ENCODE peak calls at places on chromosomes 7 and 10, in four cellular contexts. One of them, this sample, is unnamed.

GRCh38 chr7:106488465-106488864 is 172.5 kb downstream of the CCDC71L start:
- DNase-seq in posterior cingulate gyrus: no peak
- DNase-seq in activated naive CD4-positive, alpha-beta T cell: no peak
- DNase-seq in HL-60: no peak
- DNase-seq in this sample: peak

GRCh38 chr10:45181483-45181882 is 133.9 kb downstream of the OR13A1 start:
- DNase-seq in activated naive CD4-positive, alpha-beta T cell: no peak
- DNase-seq in posterior cingulate gyrus: no peak
- DNase-seq in HL-60: no peak
- DNase-seq in this sample: no peak

GRCh38 chr7:12294701-12295100 is 83.6 kb downstream of the TMEM106B start:
- DNase-seq in posterior cingulate gyrus: no peak
- DNase-seq in HL-60: peak
- DNase-seq in activated naive CD4-positive, alpha-beta T cell: no peak
- DNase-seq in this sample: no peak

GRCh38 chr7:35975851-35976454 is 175.1 kb downstream of the SEPTIN7 start:
- DNase-seq in activated naive CD4-positive, alpha-beta T cell: no peak
- DNase-seq in HL-60: peak
- DNase-seq in posterior cingulate gyrus: no peak
- DNase-seq in this sample: peak

GRCh38 chr7:149468208-149468607 is 7.3 kb upstream of the ZNF777 start:
- DNase-seq in posterior cingulate gyrus: no peak
- DNase-seq in HL-60: peak
- DNase-seq in activated naive CD4-positive, alpha-beta T cell: no peak
- DNase-seq in this sample: no peak

GRCh38 chr7:134058980-134059379 is 68.2 kb upstream of the LRGUK start:
- DNase-seq in HL-60: no peak
- DNase-seq in activated naive CD4-positive, alpha-beta T cell: no peak
- DNase-seq in posterior cingulate gyrus: no peak
- DNase-seq in this sample: peak

GRCh38 chr10:3053145-3053544 is 14.2 kb upstream of the PFKP start:
- DNase-seq in HL-60: no peak
- DNase-seq in activated naive CD4-positive, alpha-beta T cell: no peak
- DNase-seq in posterior cingulate gyrus: no peak
- DNase-seq in this sample: no peak

GRCh38 chr7:14854471-14854870 is 48.1 kb downstream of the DGKB start:
- DNase-seq in posterior cingulate gyrus: no peak
- DNase-seq in HL-60: no peak
- DNase-seq in activated naive CD4-positive, alpha-beta T cell: no peak
- DNase-seq in this sample: no peak

GRCh38 chr7:112874909-112875308 is 84.7 kb upstream of the TMEM168 start:
- DNase-seq in activated naive CD4-positive, alpha-beta T cell: no peak
- DNase-seq in posterior cingulate gyrus: no peak
- DNase-seq in HL-60: no peak
- DNase-seq in this sample: no peak

GRCh38 chr7:104966022-104966421 is 48.0 kb upstream of the KMT2E start:
- DNase-seq in HL-60: no peak
- DNase-seq in posterior cingulate gyrus: no peak
- DNase-seq in activated naive CD4-positive, alpha-beta T cell: no peak
- DNase-seq in this sample: no peak

GRCh38 chr7:114972567-114972966 is 50.7 kb downstream of the MDFIC start:
- DNase-seq in activated naive CD4-positive, alpha-beta T cell: no peak
- DNase-seq in posterior cingulate gyrus: no peak
- DNase-seq in HL-60: no peak
- DNase-seq in this sample: no peak

GRCh38 chr10:71382028-71382427 is 14.7 kb upstream of the CDH23 start:
- DNase-seq in posterior cingulate gyrus: no peak
- DNase-seq in HL-60: no peak
- DNase-seq in activated naive CD4-positive, alpha-beta T cell: no peak
- DNase-seq in this sample: no peak

GRCh38 chr7:151993977-151994676 is 31.3 kb upstream of the GALNT11 start:
- DNase-seq in posterior cingulate gyrus: peak
- DNase-seq in HL-60: no peak
- DNase-seq in activated naive CD4-positive, alpha-beta T cell: no peak
- DNase-seq in this sample: no peak

GRCh38 chr7:94376281-94376680 is 18.4 kb upstream of the COL1A2 start:
- DNase-seq in posterior cingulate gyrus: no peak
- DNase-seq in activated naive CD4-positive, alpha-beta T cell: no peak
- DNase-seq in HL-60: no peak
- DNase-seq in this sample: no peak

GRCh38 chr10:123879596-123880257 is 11.9 kb downstream of the CPXM2 start:
- DNase-seq in HL-60: no peak
- DNase-seq in activated naive CD4-positive, alpha-beta T cell: no peak
- DNase-seq in posterior cingulate gyrus: no peak
- DNase-seq in this sample: no peak

GRCh38 chr10:70829543-70829942 is 13.8 kb downstream of the SGPL1 start:
- DNase-seq in HL-60: no peak
- DNase-seq in posterior cingulate gyrus: no peak
- DNase-seq in activated naive CD4-positive, alpha-beta T cell: no peak
- DNase-seq in this sample: no peak

GRCh38 chr7:93239824-93240223 is 7.7 kb downstream of the VPS50 start:
- DNase-seq in HL-60: no peak
- DNase-seq in activated naive CD4-positive, alpha-beta T cell: no peak
- DNase-seq in posterior cingulate gyrus: no peak
- DNase-seq in this sample: no peak

GRCh38 chr7:25002826-25003225 is 22.8 kb upstream of the OSBPL3 start:
- DNase-seq in HL-60: no peak
- DNase-seq in activated naive CD4-positive, alpha-beta T cell: no peak
- DNase-seq in posterior cingulate gyrus: no peak
- DNase-seq in this sample: no peak

GRCh38 chr10:84008878-84009277 is 130.4 kb upstream of the GHITM start:
- DNase-seq in posterior cingulate gyrus: no peak
- DNase-seq in HL-60: peak
- DNase-seq in activated naive CD4-positive, alpha-beta T cell: no peak
- DNase-seq in this sample: peak

GRCh38 chr10:80662429-80663211 is 124.9 kb downstream of the SH2D4B start:
- DNase-seq in activated naive CD4-positive, alpha-beta T cell: peak
- DNase-seq in HL-60: peak
- DNase-seq in posterior cingulate gyrus: peak
- DNase-seq in this sample: peak

GRCh38 chr7:110148054-110148453 is 942.9 kb upstream of the LRRN3 start:
- DNase-seq in activated naive CD4-positive, alpha-beta T cell: no peak
- DNase-seq in HL-60: no peak
- DNase-seq in posterior cingulate gyrus: no peak
- DNase-seq in this sample: no peak

GRCh38 chr7:18087031-18087686 is 59.5 kb upstream of the PRPS1L1 start:
- DNase-seq in HL-60: no peak
- DNase-seq in activated naive CD4-positive, alpha-beta T cell: no peak
- DNase-seq in posterior cingulate gyrus: peak
- DNase-seq in this sample: peak

GRCh38 chr10:99536400-99537254 is 3.9 kb downstream of the NKX2-3 start:
- DNase-seq in activated naive CD4-positive, alpha-beta T cell: no peak
- DNase-seq in posterior cingulate gyrus: no peak
- DNase-seq in HL-60: no peak
- DNase-seq in this sample: peak

GRCh38 chr7:44489955-44490350 is 505 bp downstream of the NUDCD3 start:
- DNase-seq in posterior cingulate gyrus: no peak
- DNase-seq in activated naive CD4-positive, alpha-beta T cell: no peak
- DNase-seq in HL-60: no peak
- DNase-seq in this sample: no peak